ENCODE peak calls at places on chromosomes 4 and X, in five cellular contexts. One of them, this sample, is unnamed.

GRCh38 chr4:150302553-150302952 is 224.3 kb downstream of the DCLK2 start:
- DNase-seq in RKO: peak
- DNase-seq in effector memory CD4-positive, alpha-beta T cell: no peak
- DNase-seq in cardiac muscle cell: no peak
- DNase-seq in brain microvascular endothelial cell: peak
- DNase-seq in this sample: no peak

GRCh38 chr4:22480928-22481327 is 34.9 kb downstream of the ADGRA3 start:
- DNase-seq in RKO: no peak
- DNase-seq in effector memory CD4-positive, alpha-beta T cell: no peak
- DNase-seq in cardiac muscle cell: no peak
- DNase-seq in brain microvascular endothelial cell: no peak
- DNase-seq in this sample: no peak

GRCh38 chr4:16967722-16968121 is 69.3 kb upstream of the LDB2 start:
- DNase-seq in RKO: no peak
- DNase-seq in effector memory CD4-positive, alpha-beta T cell: no peak
- DNase-seq in cardiac muscle cell: peak
- DNase-seq in brain microvascular endothelial cell: no peak
- DNase-seq in this sample: no peak

GRCh38 chrX:149469406-149469805 is 35.7 kb downstream of the IDS start:
- DNase-seq in RKO: no peak
- DNase-seq in effector memory CD4-positive, alpha-beta T cell: no peak
- DNase-seq in cardiac muscle cell: no peak
- DNase-seq in brain microvascular endothelial cell: no peak
- DNase-seq in this sample: no peak

GRCh38 chr4:58723954-58724353 is 1613.8 kb upstream of the IGFBP7 start:
- DNase-seq in RKO: no peak
- DNase-seq in effector memory CD4-positive, alpha-beta T cell: no peak
- DNase-seq in cardiac muscle cell: no peak
- DNase-seq in brain microvascular endothelial cell: no peak
- DNase-seq in this sample: no peak

GRCh38 chr4:1204828-1205591 is 32.6 kb upstream of the SPON2 start:
- DNase-seq in RKO: no peak
- DNase-seq in effector memory CD4-positive, alpha-beta T cell: no peak
- DNase-seq in cardiac muscle cell: no peak
- DNase-seq in brain microvascular endothelial cell: no peak
- DNase-seq in this sample: no peak

GRCh38 chr4:8263397-8263796 is 6.2 kb upstream of the HTRA3 start:
- DNase-seq in RKO: no peak
- DNase-seq in effector memory CD4-positive, alpha-beta T cell: no peak
- DNase-seq in cardiac muscle cell: no peak
- DNase-seq in brain microvascular endothelial cell: no peak
- DNase-seq in this sample: no peak

GRCh38 chr4:186728631-186729271 is 5.1 kb upstream of the FAT1 start:
- DNase-seq in RKO: no peak
- DNase-seq in effector memory CD4-positive, alpha-beta T cell: no peak
- DNase-seq in cardiac muscle cell: no peak
- DNase-seq in brain microvascular endothelial cell: no peak
- DNase-seq in this sample: no peak

GRCh38 chrX:41737065-41737464 is 13.1 kb downstream of the GPR82 start:
- DNase-seq in RKO: no peak
- DNase-seq in effector memory CD4-positive, alpha-beta T cell: peak
- DNase-seq in cardiac muscle cell: no peak
- DNase-seq in brain microvascular endothelial cell: no peak
- DNase-seq in this sample: no peak

GRCh38 chrX:139559383-139560042 is 29.0 kb downstream of the F9 start:
- DNase-seq in RKO: peak
- DNase-seq in effector memory CD4-positive, alpha-beta T cell: no peak
- DNase-seq in cardiac muscle cell: peak
- DNase-seq in brain microvascular endothelial cell: peak
- DNase-seq in this sample: no peak

GRCh38 chr4:121784975-121785374 is 16.1 kb upstream of the EXOSC9 start:
- DNase-seq in RKO: no peak
- DNase-seq in effector memory CD4-positive, alpha-beta T cell: no peak
- DNase-seq in cardiac muscle cell: no peak
- DNase-seq in brain microvascular endothelial cell: peak
- DNase-seq in this sample: no peak

GRCh38 chr4:86840858-86841257 is 8.3 kb downstream of the SLC10A6 start:
- DNase-seq in RKO: no peak
- DNase-seq in effector memory CD4-positive, alpha-beta T cell: no peak
- DNase-seq in cardiac muscle cell: no peak
- DNase-seq in brain microvascular endothelial cell: no peak
- DNase-seq in this sample: no peak

GRCh38 chr4:98433608-98434198 is 172.5 kb downstream of the RAP1GDS1 start:
- DNase-seq in RKO: no peak
- DNase-seq in effector memory CD4-positive, alpha-beta T cell: no peak
- DNase-seq in cardiac muscle cell: no peak
- DNase-seq in brain microvascular endothelial cell: no peak
- DNase-seq in this sample: no peak

GRCh38 chr4:2330119-2331042 is 68.5 kb upstream of the MXD4 start:
- DNase-seq in RKO: peak
- DNase-seq in effector memory CD4-positive, alpha-beta T cell: no peak
- DNase-seq in cardiac muscle cell: no peak
- DNase-seq in brain microvascular endothelial cell: peak
- DNase-seq in this sample: no peak

GRCh38 chrX:9340619-9341304 is 124.1 kb upstream of the TBL1X start:
- DNase-seq in RKO: no peak
- DNase-seq in effector memory CD4-positive, alpha-beta T cell: peak
- DNase-seq in cardiac muscle cell: no peak
- DNase-seq in brain microvascular endothelial cell: no peak
- DNase-seq in this sample: peak

GRCh38 chrX:25717122-25717521 is 421.0 kb upstream of the MAGEB18 start:
- DNase-seq in RKO: no peak
- DNase-seq in effector memory CD4-positive, alpha-beta T cell: no peak
- DNase-seq in cardiac muscle cell: no peak
- DNase-seq in brain microvascular endothelial cell: no peak
- DNase-seq in this sample: no peak

GRCh38 chrX:102339312-102340298 is 92.6 kb downstream of the NXF2 start:
- DNase-seq in RKO: peak
- DNase-seq in effector memory CD4-positive, alpha-beta T cell: no peak
- DNase-seq in cardiac muscle cell: no peak
- DNase-seq in brain microvascular endothelial cell: no peak
- DNase-seq in this sample: no peak

GRCh38 chrX:136588060-136588459 is 56.0 kb downstream of the VGLL1 start:
- DNase-seq in RKO: no peak
- DNase-seq in effector memory CD4-positive, alpha-beta T cell: no peak
- DNase-seq in cardiac muscle cell: no peak
- DNase-seq in brain microvascular endothelial cell: no peak
- DNase-seq in this sample: no peak

This sample was measured in T-helper 17 cell.